ENCODE peak calls at places on chromosomes 4 and X, in ten cellular contexts. X, I, M, W, K, F, E, V, D and G are unnamed samples.

GRCh38 chrX:50430917-50431316 is 39.7 kb downstream of the DGKK start:
- DNase-seq in X (no peak), I (no peak), M (no peak), W (no peak), K (peak; percentile 1), F (no peak), E (no peak), V (no peak), D (no peak), G (no peak)

GRCh38 chr4:83582289-83582756 is 46.4 kb downstream of the GPAT3 start:
- DNase-seq in X (peak; percentile 65), I (no peak), M (no peak), W (peak; percentile 63), K (no peak), F (no peak), E (peak; percentile 32), V (no peak), D (no peak), G (no peak)

GRCh38 chrX:12777670-12778069 is 13.5 kb upstream of the PRPS2 start:
- DNase-seq in X (no peak), I (no peak), M (no peak), W (no peak), K (no peak), F (no peak), E (no peak), V (no peak), D (no peak), G (no peak)

GRCh38 chr4:122783301-122784215 is 43.1 kb upstream of the FGF2 start:
- DNase-seq in X (peak; percentile 50), I (peak; percentile 81), M (no peak), W (peak; percentile 26), K (peak; percentile 76), F (peak; percentile 75), E (peak; percentile 30), V (no peak), D (no peak), G (peak; percentile 83)

GRCh38 chr4:76212851-76213414 is 691 bp downstream of the SCARB2 start:
- DNase-seq in X (peak; percentile 29), I (no peak), M (peak; percentile 70), W (no peak), K (peak; percentile 62), F (peak; percentile 29), E (peak; percentile 44), V (no peak), D (no peak), G (no peak)

GRCh38 chr4:84683065-84683464 is 100.1 kb downstream of the CDS1 start:
- DNase-seq in X (no peak), I (no peak), M (no peak), W (no peak), K (no peak), F (no peak), E (no peak), V (no peak), D (no peak), G (no peak)

GRCh38 chr4:124564121-124564520 is 148.4 kb downstream of the ANKRD50 start:
- DNase-seq in X (no peak), I (peak; percentile 11), M (no peak), W (no peak), K (no peak), F (no peak), E (no peak), V (no peak), D (no peak), G (no peak)

GRCh38 chr4:84698962-84699671 is 116.2 kb downstream of the CDS1 start:
- DNase-seq in X (no peak), I (no peak), M (no peak), W (no peak), K (no peak), F (no peak), E (no peak), V (no peak), D (no peak), G (no peak)

GRCh38 chrX:118682258-118683014 is 45.0 kb upstream of the IL13RA1 start:
- DNase-seq in X (no peak), I (no peak), M (peak; percentile 48), W (no peak), K (no peak), F (peak; percentile 3), E (no peak), V (no peak), D (no peak), G (no peak)

GRCh38 chrX:113297456-113297855 is 456.8 kb upstream of the AMOT start:
- DNase-seq in X (no peak), I (no peak), M (no peak), W (no peak), K (no peak), F (no peak), E (no peak), V (no peak), D (no peak), G (no peak)

GRCh38 chrX:129739591-129739990 is 812 bp downstream of the XPNPEP2 start:
- DNase-seq in X (no peak), I (no peak), M (no peak), W (no peak), K (no peak), F (no peak), E (no peak), V (no peak), D (no peak), G (no peak)

GRCh38 chr4:101699441-101700117 is 91.0 kb upstream of the BANK1 start:
- DNase-seq in X (no peak), I (no peak), M (no peak), W (no peak), K (no peak), F (no peak), E (no peak), V (no peak), D (no peak), G (no peak)

GRCh38 chr4:34181891-34182290 is 2062.4 kb downstream of the ARAP2 start:
- DNase-seq in X (no peak), I (no peak), M (no peak), W (no peak), K (no peak), F (no peak), E (no peak), V (no peak), D (no peak), G (no peak)

GRCh38 chr4:103424853-103425252 is 226.7 kb upstream of the CENPE start:
- DNase-seq in X (peak; percentile 59), I (no peak), M (peak; percentile 45), W (peak; percentile 45), K (no peak), F (no peak), E (no peak), V (no peak), D (no peak), G (no peak)

GRCh38 chr4:8216443-8217245 is 17.6 kb downstream of the SH3TC1 start:
- DNase-seq in X (no peak), I (no peak), M (no peak), W (no peak), K (no peak), F (no peak), E (no peak), V (no peak), D (no peak), G (no peak)

GRCh38 chrX:69741706-69742105 is 125.8 kb downstream of the EDA start:
- DNase-seq in X (no peak), I (no peak), M (no peak), W (no peak), K (no peak), F (no peak), E (no peak), V (no peak), D (no peak), G (no peak)

GRCh38 chrX:38616904-38617303 is 55.6 kb downstream of the TSPAN7 start:
- DNase-seq in X (peak; percentile 15), I (no peak), M (no peak), W (no peak), K (no peak), F (no peak), E (peak; percentile 12), V (no peak), D (no peak), G (no peak)

GRCh38 chr4:40349561-40350198 is 14.5 kb downstream of the CHRNA9 start:
- DNase-seq in X (no peak), I (no peak), M (peak; percentile 12), W (no peak), K (peak; percentile 69), F (peak; percentile 8), E (no peak), V (no peak), D (no peak), G (no peak)